ENCODE peak calls at places on chromosome 3, in seven cellular contexts. D is psoas muscle, Q is GM23248, Z is adrenal gland, K is RWPE2, B is ovary, V is cardiac muscle cell. M is an unnamed sample. For H3K27me3, the result is how much of the 10 kb centered on the place peaks cover.

GRCh38 chr3:38335263-38335662 is 11.3 kb upstream of the XYLB start:
- DNase-seq in D (no peak), Q (no peak), Z (no peak), K (no peak), B (no peak), V (no peak), M (no peak)

GRCh38 chr3:23949784-23950183 is 4.7 kb downstream of the NR1D2 start:
- DNase-seq in D (peak), Q (no peak), Z (peak), K (no peak), B (peak), V (peak), M (no peak)

GRCh38 chr3:64244011-64244942 is 19.0 kb upstream of the PRICKLE2 start:
- DNase-seq in D (no peak), Q (peak), Z (no peak), K (no peak), B (no peak), V (no peak), M (no peak)

GRCh38 chr3:14921811-14922705 is 25.3 kb upstream of the NR2C2 start:
- DNase-seq in D (no peak), Q (peak), Z (no peak), K (no peak), B (no peak), V (no peak), M (no peak)

GRCh38 chr3:18725668-18726407 is 300.7 kb upstream of the SATB1 start:
- DNase-seq in D (no peak), Q (no peak), Z (no peak), K (no peak), B (no peak), V (no peak), M (no peak)

GRCh38 chr3:44021646-44022594 is 219.8 kb upstream of the TOPAZ1 start:
- DNase-seq in D (no peak), Q (peak), Z (no peak), K (no peak), B (no peak), V (peak), M (no peak)

GRCh38 chr3:129123314-129124060 is 1.9 kb upstream of the RAB43 start:
- DNase-seq in D (no peak), Q (peak), Z (no peak), K (no peak), B (no peak), V (no peak), M (no peak)

GRCh38 chr3:154898916-154899315 is 181.2 kb upstream of the MME start:
- DNase-seq in D (no peak), Q (no peak), Z (no peak), K (no peak), B (no peak), V (no peak), M (no peak)

DNA sequence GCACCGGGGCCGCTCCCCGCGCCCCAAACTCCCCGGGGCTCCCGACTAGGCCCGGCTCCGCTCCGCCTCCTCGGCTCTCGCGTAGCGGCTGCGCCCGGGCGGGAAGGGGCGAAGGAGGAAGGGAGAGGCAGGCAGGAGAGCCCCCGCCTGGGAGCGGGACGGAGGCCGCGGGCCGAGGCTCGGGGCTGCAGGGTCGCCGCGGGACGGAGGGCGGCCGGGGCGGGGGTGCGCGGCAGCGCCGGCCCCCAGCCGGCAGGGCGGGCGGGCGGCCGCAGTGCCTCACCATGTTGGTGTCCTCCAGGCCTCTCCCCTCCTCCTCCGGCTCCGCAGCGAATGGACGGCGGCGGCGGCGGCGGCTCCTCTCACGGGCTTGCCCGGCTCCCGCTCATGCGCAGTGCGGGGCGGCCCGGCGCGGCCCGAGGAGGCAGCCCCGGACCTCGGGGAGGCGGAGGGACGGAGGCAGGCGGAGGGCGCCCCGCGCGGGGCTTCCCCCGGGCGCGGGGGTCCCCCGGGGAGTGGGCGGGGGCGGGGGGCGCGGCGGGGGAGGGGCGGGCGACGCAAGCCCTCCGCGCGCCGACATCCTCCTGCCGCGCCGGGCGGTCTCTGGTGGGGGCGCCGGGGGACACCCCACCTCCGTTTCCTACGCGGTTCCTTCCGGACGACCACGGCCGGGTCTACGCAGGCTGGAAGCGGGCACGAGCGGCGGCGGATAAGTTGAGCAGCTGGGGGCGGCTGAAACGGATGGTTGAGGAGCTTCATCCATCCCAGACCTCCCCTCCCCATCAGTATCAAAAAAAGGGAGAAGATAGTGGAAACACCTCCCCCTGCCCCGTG is at the start of gene DCUN1D1:
- DNase-seq in D (peak), Q (peak), Z (peak), K (peak), B (peak), V (peak), M (peak)
- H3K27me3 ChIP-seq in D (under half), Q (under half), Z (under half), K (under half), B (under half), V (under half), M (under half)

GRCh38 chr3:48576647-48577046 is 13.1 kb upstream of the UCN2 start:
- DNase-seq in D (no peak), Q (no peak), Z (no peak), K (no peak), B (no peak), V (no peak), M (no peak)

GRCh38 chr3:48587686-48588085 is 7.4 kb downstream of the COL7A1 start:
- DNase-seq in D (no peak), Q (no peak), Z (no peak), K (no peak), B (no peak), V (no peak), M (no peak)

GRCh38 chr3:48585411-48585810 is 9.7 kb downstream of the COL7A1 start:
- DNase-seq in D (no peak), Q (no peak), Z (no peak), K (no peak), B (no peak), V (no peak), M (no peak)

GRCh38 chr3:48584836-48585235 is 10.3 kb downstream of the COL7A1 start:
- DNase-seq in D (no peak), Q (no peak), Z (no peak), K (no peak), B (no peak), V (no peak), M (no peak)

GRCh38 chr3:48581621-48582481 is 13.3 kb downstream of the COL7A1 start:
- DNase-seq in D (no peak), Q (no peak), Z (no peak), K (no peak), B (no peak), V (no peak), M (no peak)
- H3K27me3 ChIP-seq in D (under half), Q (under half), Z (under half), K (under half), B (under half), V (under half), M (under half)

GRCh38 chr3:147420361-147421183 is 11.4 kb downstream of the ZIC1 start:
- DNase-seq in D (no peak), Q (no peak), Z (no peak), K (no peak), B (no peak), V (no peak), M (no peak)

GRCh38 chr3:147419731-147420360 is 10.7 kb downstream of the ZIC1 start:
- DNase-seq in D (no peak), Q (no peak), Z (no peak), K (no peak), B (no peak), V (no peak), M (no peak)

GRCh38 chr3:147419062-147419701 is 10.0 kb downstream of the ZIC1 start:
- DNase-seq in D (peak), Q (peak), Z (peak), K (no peak), B (peak), V (peak), M (peak)

GRCh38 chr3:147417896-147418295 is 8.7 kb downstream of the ZIC1 start:
- DNase-seq in D (no peak), Q (no peak), Z (no peak), K (no peak), B (no peak), V (no peak), M (no peak)

DNA sequence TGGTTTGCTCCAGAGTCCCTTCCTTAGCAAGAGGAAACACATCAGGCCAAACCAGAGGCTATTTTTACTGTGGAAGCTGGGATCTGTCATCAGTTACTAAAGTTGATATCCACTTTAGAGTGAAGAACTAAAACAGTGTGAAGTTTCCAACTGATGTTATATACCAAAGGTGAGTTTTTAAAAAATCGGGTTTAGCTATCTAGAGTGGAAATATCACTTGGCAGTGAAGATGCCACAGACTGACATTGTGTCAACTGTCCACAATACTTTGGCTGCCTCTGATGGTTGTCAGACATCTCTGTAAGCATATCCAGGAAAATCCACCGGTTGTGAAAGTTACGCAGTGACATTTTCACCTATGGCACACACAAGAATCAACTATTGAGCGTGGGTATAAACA is 9.2 kb downstream of the ZIC1 start:
- DNase-seq in D (no peak), Q (no peak), Z (no peak), K (no peak), B (no peak), V (no peak), M (no peak)
- H3K27me3 ChIP-seq in D (under half), Q (under half), Z (half or more), K (half or more), B (under half), V (half or more), M (under half)

GRCh38 chr3:62368705-62369475 is 4.5 kb downstream of the FEZF2 start:
- DNase-seq in D (no peak), Q (peak), Z (no peak), K (no peak), B (no peak), V (peak), M (no peak)
- H3K27me3 ChIP-seq in D (under half), Q (half or more), Z (half or more), K (half or more), B (under half), V (half or more), M (under half)

DNA sequence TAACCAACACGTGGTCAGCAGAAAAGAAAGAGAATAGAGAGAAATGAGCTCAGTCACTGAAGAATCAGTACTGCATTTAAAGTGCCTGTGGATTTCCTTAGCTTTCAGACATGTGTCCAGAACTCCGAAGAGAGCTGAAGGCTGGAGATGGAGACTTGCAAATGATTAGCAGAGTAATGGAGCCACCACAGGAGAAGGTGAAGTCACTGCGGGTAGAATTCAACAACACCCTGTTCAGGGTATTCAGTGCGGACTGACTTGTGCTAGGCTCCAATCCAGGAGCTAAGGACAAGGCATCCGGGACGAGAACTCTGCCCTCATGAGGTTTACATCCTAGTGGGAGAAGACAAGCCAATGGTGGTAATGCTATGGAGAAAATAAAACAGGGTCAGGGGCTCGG is 4.2 kb downstream of the EIF4E3 start:
- DNase-seq in D (no peak), Q (no peak), Z (no peak), K (no peak), B (no peak), V (no peak), M (no peak)
- H3K27me3 ChIP-seq in D (under half), Q (under half), Z (under half), K (under half), B (under half), V (under half), M (under half)

GRCh38 chr3:5235655-5236054 is 48.1 kb downstream of the EDEM1 start:
- DNase-seq in D (no peak), Q (no peak), Z (no peak), K (no peak), B (no peak), V (no peak), M (no peak)
- H3K27me3 ChIP-seq in D (under half), Q (under half), Z (under half), K (under half), B (under half), V (under half), M (under half)

GRCh38 chr3:11000528-11000927 is 8.0 kb downstream of the SLC6A1 start:
- DNase-seq in D (no peak), Q (no peak), Z (no peak), K (no peak), B (no peak), V (no peak), M (no peak)

GRCh38 chr3:11002456-11002855 is 9.9 kb downstream of the SLC6A1 start:
- DNase-seq in D (no peak), Q (no peak), Z (no peak), K (no peak), B (peak), V (no peak), M (no peak)

GRCh38 chr3:11001658-11002021 is 9.1 kb downstream of the SLC6A1 start:
- DNase-seq in D (no peak), Q (no peak), Z (no peak), K (no peak), B (no peak), V (no peak), M (no peak)

GRCh38 chr3:10999516-10999915 is 7.0 kb downstream of the SLC6A1 start:
- DNase-seq in D (no peak), Q (no peak), Z (no peak), K (no peak), B (no peak), V (no peak), M (no peak)

DNA sequence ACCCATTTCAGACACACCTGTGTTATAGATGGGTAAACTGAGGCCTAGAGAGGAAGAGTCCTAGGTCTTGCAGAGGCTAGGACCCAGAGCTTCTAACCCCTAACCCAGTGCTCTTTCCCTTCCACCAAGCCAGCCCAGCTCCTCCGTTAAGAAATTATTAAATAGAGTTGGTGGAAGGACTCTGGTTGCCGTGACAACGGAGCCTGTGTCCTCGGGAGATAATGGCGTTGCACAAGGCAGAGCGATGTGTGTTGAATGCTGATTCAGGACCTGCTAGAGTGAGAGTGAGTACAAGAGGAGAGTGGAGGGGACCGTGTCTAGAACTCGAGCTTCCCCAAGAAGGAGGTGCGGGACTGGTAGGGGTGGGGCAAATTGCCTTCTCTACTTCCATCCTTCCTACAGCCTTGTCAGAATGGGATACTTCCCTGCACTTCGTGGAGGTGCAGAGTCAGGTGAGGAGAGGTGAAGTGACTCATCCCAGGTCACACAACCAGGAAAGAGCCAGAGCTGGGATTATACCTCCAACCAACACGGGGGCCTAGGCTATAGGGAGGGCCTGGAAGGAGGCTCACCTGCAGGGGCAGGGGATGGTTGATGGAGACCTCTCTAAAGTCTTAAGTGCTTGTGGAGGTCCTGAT is 8.6 kb downstream of the SLC6A1 start:
- DNase-seq in D (no peak), Q (peak), Z (peak), K (no peak), B (peak), V (no peak), M (no peak)
- H3K27me3 ChIP-seq in D (under half), Q (under half), Z (under half), K (under half), B (under half), V (under half), M (under half)

M was measured in MG63.